ENCODE peak calls at places on chromosomes 5 and 9, in seven cellular contexts. V is right lobe of liver, E is hepatocyte, P is heart right ventricle, Q is GM06990, M is psoas muscle, S is lung. G is an unnamed sample. For H3K36me3, the result is how much of the 10 kb centered on the place peaks cover.

GRCh38 chr5:116377276-116378006 is 197.2 kb downstream of the SEMA6A start:
- DNase-seq in V (no peak), E (no peak), P (no peak), Q (no peak), M (no peak), S (no peak), G (no peak)

GRCh38 chr9:16626577-16627130 is 243.8 kb downstream of the BNC2 start:
- DNase-seq in V (no peak), E (peak), P (no peak), Q (no peak), M (peak), S (no peak), G (peak)

GRCh38 chr9:95834281-95834907 is 41.1 kb upstream of the ERCC6L2 start:
- DNase-seq in V (no peak), E (peak), P (no peak), Q (no peak), M (no peak), S (no peak), G (no peak)

GRCh38 chr5:1009359-1010180 is 968 bp downstream of the NKD2 start:
- DNase-seq in V (peak), E (no peak), P (peak), Q (no peak), M (peak), S (no peak), G (peak)

GRCh38 chr9:16119861-16120641 is 567.2 kb downstream of the CCDC171 start:
- DNase-seq in V (no peak), E (no peak), P (no peak), Q (no peak), M (no peak), S (no peak), G (no peak)

GRCh38 chr9:110538169-110538568 is 41.4 kb downstream of the SVEP1 start:
- DNase-seq in V (no peak), E (no peak), P (no peak), Q (no peak), M (no peak), S (no peak), G (no peak)

GRCh38 chr5:74401566-74402320 is 238.8 kb downstream of the ENC1 start:
- DNase-seq in V (no peak), E (no peak), P (no peak), Q (no peak), M (no peak), S (no peak), G (no peak)

GRCh38 chr9:108662090-108662875 is 193.5 kb downstream of the ACTL7B start:
- DNase-seq in V (no peak), E (no peak), P (no peak), Q (no peak), M (no peak), S (no peak), G (no peak)

GRCh38 chr9:126697350-126697749 is 83.6 kb downstream of the LMX1B start:
- DNase-seq in V (peak), E (no peak), P (no peak), Q (no peak), M (no peak), S (no peak), G (no peak)

GRCh38 chr5:38347896-38348295 is 89.5 kb downstream of the EGFLAM start:
- DNase-seq in V (no peak), E (no peak), P (no peak), Q (no peak), M (no peak), S (no peak), G (no peak)

GRCh38 chr5:5424736-5425135 is 2.3 kb downstream of the ICE1 start:
- DNase-seq in V (no peak), E (no peak), P (no peak), Q (no peak), M (no peak), S (no peak), G (no peak)

GRCh38 chr9:37377688-37378612 is 44.5 kb upstream of the GRHPR start:
- DNase-seq in V (no peak), E (no peak), P (no peak), Q (peak), M (no peak), S (no peak), G (no peak)

GRCh38 chr9:7782390-7783120 is 17.0 kb downstream of the DMAC1 start:
- DNase-seq in V (no peak), E (no peak), P (no peak), Q (no peak), M (no peak), S (no peak), G (no peak)

GRCh38 chr9:2241875-2242741 is 227.0 kb downstream of the SMARCA2 start:
- DNase-seq in V (peak), E (peak), P (peak), Q (peak), M (peak), S (peak), G (peak)

GRCh38 chr5:106974256-106974655 is 696.5 kb downstream of the EFNA5 start:
- DNase-seq in V (no peak), E (no peak), P (no peak), Q (no peak), M (no peak), S (no peak), G (no peak)

GRCh38 chr9:4828776-4829175 is 36.0 kb downstream of the RCL1 start:
- DNase-seq in V (no peak), E (no peak), P (no peak), Q (no peak), M (no peak), S (no peak), G (no peak)

GRCh38 chr5:93600409-93601052 is 17.5 kb downstream of the NR2F1 start:
- DNase-seq in V (no peak), E (no peak), P (no peak), Q (no peak), M (no peak), S (no peak), G (no peak)

GRCh38 chr9:36091028-36091953 is 45.2 kb upstream of the GLIPR2 start:
- DNase-seq in V (peak), E (no peak), P (no peak), Q (no peak), M (no peak), S (no peak), G (no peak)

GRCh38 chr9:69325409-69326212 is 596 bp downstream of the ENTREP1 start:
- DNase-seq in V (no peak), E (peak), P (peak), Q (no peak), M (peak), S (no peak), G (no peak)

GRCh38 chr5:96280946-96281393 is 152.1 kb downstream of the PCSK1 start:
- DNase-seq in V (no peak), E (no peak), P (no peak), Q (no peak), M (no peak), S (no peak), G (no peak)

GRCh38 chr5:62931081-62931480 is 352.5 kb downstream of the LRRC70 start:
- DNase-seq in V (no peak), E (no peak), P (no peak), Q (no peak), M (no peak), S (no peak), G (no peak)

GRCh38 chr5:149550267-149550582 is 1.0 kb downstream of the CSNK1A1 start:
- DNase-seq in V (no peak), E (no peak), P (no peak), Q (no peak), M (no peak), S (peak), G (no peak)

GRCh38 chr9:130288393-130288792 is 22.8 kb downstream of the HMCN2 start:
- DNase-seq in V (no peak), E (no peak), P (no peak), Q (no peak), M (peak), S (no peak), G (no peak)

GRCh38 chr5:657570-657969 is 35.6 kb downstream of the TPPP start:
- DNase-seq in V (no peak), E (no peak), P (no peak), Q (no peak), M (no peak), S (no peak), G (no peak)

GRCh38 chr9:113863345-113863744 is 12.8 kb upstream of the ZNF618 start:
- DNase-seq in V (no peak), E (no peak), P (no peak), Q (no peak), M (no peak), S (no peak), G (no peak)

GRCh38 chr9:75181748-75182147 is 93.4 kb downstream of the OSTF1 start:
- DNase-seq in V (no peak), E (peak), P (no peak), Q (no peak), M (no peak), S (no peak), G (no peak)

GRCh38 chr5:75734913-75735789 is 17.9 kb upstream of the POC5 start:
- DNase-seq in V (peak), E (peak), P (no peak), Q (no peak), M (no peak), S (no peak), G (no peak)

GRCh38 chr9:16964228-16964627 is 93.8 kb upstream of the BNC2 start:
- DNase-seq in V (no peak), E (no peak), P (no peak), Q (no peak), M (no peak), S (no peak), G (no peak)

GRCh38 chr9:111297061-111297824 is 32.8 kb downstream of the OR2K2 start:
- DNase-seq in V (no peak), E (no peak), P (no peak), Q (no peak), M (no peak), S (no peak), G (no peak)

GRCh38 chr9:1978941-1979340 is 36.2 kb upstream of the SMARCA2 start:
- DNase-seq in V (peak), E (peak), P (no peak), Q (no peak), M (peak), S (no peak), G (no peak)

GRCh38 chr5:145718956-145719355 is 116.2 kb downstream of the PRELID2 start:
- DNase-seq in V (no peak), E (peak), P (no peak), Q (no peak), M (no peak), S (no peak), G (no peak)

GRCh38 chr5:168654225-168654624 is 75.1 kb upstream of the PANK3 start:
- DNase-seq in V (no peak), E (peak), P (peak), Q (no peak), M (peak), S (no peak), G (no peak)

GRCh38 chr9:114824130-114824529 is 18.3 kb upstream of the TNFSF15 start:
- DNase-seq in V (no peak), E (no peak), P (no peak), Q (no peak), M (no peak), S (no peak), G (no peak)

GRCh38 chr5:104606258-104606829 is 1043.8 kb upstream of the NUDT12 start:
- DNase-seq in V (no peak), E (no peak), P (no peak), Q (no peak), M (no peak), S (no peak), G (no peak)

GRCh38 chr9:135692410-135692809 is 6.9 kb downstream of the SOHLH1 start:
- DNase-seq in V (no peak), E (peak), P (no peak), Q (no peak), M (no peak), S (no peak), G (no peak)

GRCh38 chr5:142324377-142324870 is 397 bp downstream of the SPRY4 start:
- DNase-seq in V (peak), E (no peak), P (peak), Q (no peak), M (peak), S (no peak), G (no peak)
- TF ChIP-seq CTCF in V (no peak), E (peak), P (peak), Q (peak), M (peak), S (no peak), G (peak)

GRCh38 chr9:123696476-123696875 is 233.4 kb downstream of the DENND1A start:
- DNase-seq in V (no peak), E (no peak), P (no peak), Q (no peak), M (no peak), S (no peak), G (no peak)
- H3K36me3 ChIP-seq in V (under half), E (under half), P (under half), Q (under half), M (under half), S (under half), G (under half)

GRCh38 chr5:129133553-129133952 is 39.0 kb downstream of the ISOC1 start:
- DNase-seq in V (no peak), E (no peak), P (no peak), Q (no peak), M (no peak), S (no peak), G (no peak)

GRCh38 chr5:129137637-129138036 is 43.1 kb downstream of the ISOC1 start:
- DNase-seq in V (no peak), E (no peak), P (no peak), Q (no peak), M (no peak), S (no peak), G (no peak)

GRCh38 chr5:129135633-129136032 is 41.1 kb downstream of the ISOC1 start:
- DNase-seq in V (no peak), E (no peak), P (no peak), Q (no peak), M (no peak), S (no peak), G (no peak)
- TF ChIP-seq CTCF in V (no peak), E (peak), P (peak), Q (peak), M (no peak), S (no peak), G (peak)

GRCh38 chr5:132641841-132642240 is 16.1 kb upstream of the IL13 start:
- DNase-seq in V (no peak), E (no peak), P (no peak), Q (no peak), M (no peak), S (no peak), G (no peak)
- H3K36me3 ChIP-seq in V (under half), E (under half), P (under half), Q (under half), M (under half), S (under half), G (under half)

DNA sequence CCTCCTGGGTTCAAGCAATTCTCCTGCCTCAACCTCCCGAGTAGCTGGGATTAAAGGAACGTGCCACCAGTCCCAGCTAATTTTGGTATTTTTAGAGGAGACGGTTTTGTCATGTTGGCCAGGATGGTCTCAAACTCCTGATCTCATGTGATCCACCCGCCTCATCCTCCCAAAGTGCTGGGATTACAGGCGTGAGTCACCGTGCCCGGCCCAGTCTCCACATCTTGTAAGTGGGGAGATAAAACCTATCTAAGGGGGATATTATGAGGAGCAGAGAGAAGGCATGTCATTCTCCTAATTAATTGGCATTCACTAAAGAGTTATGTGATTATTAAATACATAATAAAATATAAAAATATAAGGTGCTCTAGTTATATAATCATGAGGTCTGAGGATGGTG is 94.1 kb upstream of the BOD1 start:
- DNase-seq in V (no peak), E (no peak), P (no peak), Q (no peak), M (no peak), S (no peak), G (no peak)
- TF ChIP-seq CTCF in V (no peak), E (no peak), P (no peak), Q (no peak), M (no peak), S (no peak), G (no peak)

GRCh38 chr9:32991895-32992595 is 9.4 kb downstream of the APTX start:
- DNase-seq in V (no peak), E (no peak), P (no peak), Q (no peak), M (no peak), S (no peak), G (no peak)

GRCh38 chr9:32989651-32990050 is 11.8 kb downstream of the APTX start:
- DNase-seq in V (no peak), E (no peak), P (no peak), Q (no peak), M (no peak), S (no peak), G (no peak)

GRCh38 chr9:32986971-32987370 is 14.5 kb downstream of the APTX start:
- DNase-seq in V (no peak), E (no peak), P (no peak), Q (no peak), M (no peak), S (no peak), G (no peak)

GRCh38 chr9:32992596-32993238 is 8.7 kb downstream of the APTX start:
- DNase-seq in V (no peak), E (no peak), P (no peak), Q (no peak), M (no peak), S (no peak), G (no peak)
- H3K36me3 ChIP-seq in V (under half), E (under half), P (under half), Q (under half), M (under half), S (under half), G (under half)

DNA sequence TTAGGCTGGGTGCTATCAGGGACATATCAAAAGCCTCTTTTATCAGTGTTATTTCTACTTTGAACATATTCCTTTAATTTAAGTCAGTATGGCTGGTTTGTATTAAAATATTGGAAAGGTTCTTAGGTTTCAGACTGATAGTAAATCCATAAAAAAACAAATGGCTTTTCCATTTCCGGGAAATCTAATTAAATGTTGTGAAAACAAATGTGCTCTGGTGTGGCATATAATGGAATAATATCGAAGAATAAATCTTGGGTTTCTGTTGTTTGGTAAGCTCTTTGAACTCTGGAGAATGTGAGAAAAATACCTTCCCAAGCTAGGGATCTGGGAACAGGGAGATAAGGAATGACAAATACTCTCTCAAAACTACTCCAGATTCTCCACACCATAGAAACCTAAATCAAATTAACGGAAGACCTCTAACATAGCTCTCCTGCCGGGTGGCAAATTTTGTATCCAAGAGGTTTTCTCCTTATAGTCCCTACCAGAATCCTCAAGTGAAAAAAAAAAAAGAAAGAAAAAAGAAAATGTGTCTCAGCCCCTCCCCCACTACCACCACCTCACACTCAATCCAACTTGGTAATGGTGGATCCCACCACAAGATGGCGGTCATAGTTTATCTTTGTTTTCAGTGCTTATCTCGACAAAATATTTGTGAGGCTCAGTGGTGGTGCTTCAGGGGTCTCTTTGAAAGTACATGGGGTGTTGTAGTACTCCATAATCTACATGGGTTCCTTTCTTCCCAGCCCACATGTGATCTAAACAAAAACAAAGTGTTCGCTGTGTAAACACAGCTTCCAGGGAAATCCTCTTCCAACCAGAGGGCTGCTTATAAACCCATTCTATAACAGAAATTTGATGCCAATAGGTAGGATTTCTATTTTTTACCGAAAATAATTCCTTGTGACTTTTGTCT is 54.6 kb upstream of the FST start:
- DNase-seq in V (peak), E (peak), P (no peak), Q (no peak), M (no peak), S (no peak), G (no peak)
- TF ChIP-seq CTCF in V (peak), E (peak), P (peak), Q (peak), M (peak), S (no peak), G (no peak)

GRCh38 chr9:21684231-21684630 is 118.2 kb upstream of the MTAP start:
- DNase-seq in V (no peak), E (no peak), P (no peak), Q (no peak), M (no peak), S (no peak), G (no peak)

GRCh38 chr9:21682981-21683380 is 119.5 kb upstream of the MTAP start:
- DNase-seq in V (no peak), E (no peak), P (no peak), Q (no peak), M (no peak), S (no peak), G (no peak)

GRCh38 chr9:21682376-21682775 is 120.1 kb upstream of the MTAP start:
- DNase-seq in V (no peak), E (no peak), P (no peak), Q (no peak), M (no peak), S (no peak), G (no peak)

GRCh38 chr9:21684831-21685362 is 117.5 kb upstream of the MTAP start:
- DNase-seq in V (no peak), E (peak), P (no peak), Q (no peak), M (no peak), S (peak), G (no peak)

DNA sequence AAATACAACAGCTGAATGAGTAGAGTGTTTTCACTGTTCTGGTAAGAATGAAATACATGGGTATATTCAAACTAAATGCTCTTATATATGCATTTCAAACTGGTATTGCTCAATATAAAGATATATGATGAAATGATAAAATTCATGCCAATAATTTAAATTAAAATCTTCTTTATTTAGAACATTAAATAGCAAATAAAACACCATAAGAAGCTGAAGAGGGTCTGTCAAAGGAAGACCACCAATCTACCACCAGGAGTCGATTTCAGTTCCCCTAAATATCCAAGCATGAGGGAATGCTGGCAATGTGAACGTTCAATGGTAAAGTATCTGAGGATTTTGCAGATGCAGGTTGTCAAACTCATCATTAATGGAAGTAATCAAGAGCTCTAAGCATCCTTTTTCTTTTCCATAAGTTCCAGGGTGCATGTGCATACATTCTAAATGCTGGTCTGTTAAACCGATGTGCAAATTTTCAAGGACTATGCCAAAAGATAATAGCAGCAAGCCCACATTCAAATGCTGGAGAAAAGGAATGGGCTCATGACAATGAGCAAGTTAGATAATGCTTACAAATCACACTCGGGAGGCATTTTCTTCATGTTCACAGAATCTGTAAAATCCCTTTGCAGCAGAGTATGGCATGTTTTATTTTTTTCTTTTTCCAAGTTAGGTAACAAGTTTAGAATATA is 118.8 kb upstream of the MTAP start:
- DNase-seq in V (no peak), E (no peak), P (no peak), Q (no peak), M (no peak), S (no peak), G (no peak)
- H3K36me3 ChIP-seq in V (under half), E (under half), P (under half), Q (under half), M (under half), S (under half), G (under half)

G was measured in right atrium auricular region.